ENCODE peak calls at places on chromosomes 6 and 20, in seven cellular contexts. One of them, this sample, is unnamed.

GRCh38 chr6:52994789-52995078 is 350 bp downstream of the GSTA4 start:
- DNase-seq in activated CD4-positive, alpha-beta T cell treated with anti-CD3 and anti-CD28 coated beads, Interleukin-2, amount 50 U/mL, for 1 hour: peak; percentile 14
- DNase-seq in occipital lobe: no peak
- DNase-seq in HT-29: no peak
- DNase-seq in DMS153: no peak
- DNase-seq in iPS DF 19.7: no peak
- DNase-seq in stimulated activated CD4-positive, alpha-beta T cell treated with anti-CD3 and anti-CD28 coated beads, Interleukin-1b, Interleukin-23, amount 100 ng/mL, for 1 hour: no peak
- DNase-seq in this sample: peak; percentile 48

GRCh38 chr6:10535198-10535597 is 14.0 kb downstream of the GCNT2 start:
- DNase-seq in DMS153: no peak
- DNase-seq in iPS DF 19.7: no peak
- DNase-seq in occipital lobe: no peak
- DNase-seq in stimulated activated CD4-positive, alpha-beta T cell treated with anti-CD3 and anti-CD28 coated beads, Interleukin-1b, Interleukin-23, amount 100 ng/mL, for 1 hour: no peak
- DNase-seq in HT-29: no peak
- DNase-seq in activated CD4-positive, alpha-beta T cell treated with anti-CD3 and anti-CD28 coated beads, Interleukin-2, amount 50 U/mL, for 1 hour: no peak
- DNase-seq in this sample: no peak

GRCh38 chr6:67221226-67221625 is 1413.9 kb upstream of the ADGRB3 start:
- DNase-seq in occipital lobe: no peak
- DNase-seq in activated CD4-positive, alpha-beta T cell treated with anti-CD3 and anti-CD28 coated beads, Interleukin-2, amount 50 U/mL, for 1 hour: no peak
- DNase-seq in iPS DF 19.7: no peak
- DNase-seq in stimulated activated CD4-positive, alpha-beta T cell treated with anti-CD3 and anti-CD28 coated beads, Interleukin-1b, Interleukin-23, amount 100 ng/mL, for 1 hour: no peak
- DNase-seq in DMS153: no peak
- DNase-seq in HT-29: no peak
- DNase-seq in this sample: no peak

GRCh38 chr6:139779988-139780774 is 405.7 kb upstream of the CITED2 start:
- DNase-seq in activated CD4-positive, alpha-beta T cell treated with anti-CD3 and anti-CD28 coated beads, Interleukin-2, amount 50 U/mL, for 1 hour: no peak
- DNase-seq in stimulated activated CD4-positive, alpha-beta T cell treated with anti-CD3 and anti-CD28 coated beads, Interleukin-1b, Interleukin-23, amount 100 ng/mL, for 1 hour: no peak
- DNase-seq in occipital lobe: no peak
- DNase-seq in HT-29: no peak
- DNase-seq in DMS153: no peak
- DNase-seq in iPS DF 19.7: no peak
- DNase-seq in this sample: no peak

GRCh38 chr20:20741067-20742045 is 28.9 kb upstream of the RALGAPA2 start:
- DNase-seq in activated CD4-positive, alpha-beta T cell treated with anti-CD3 and anti-CD28 coated beads, Interleukin-2, amount 50 U/mL, for 1 hour: no peak
- DNase-seq in HT-29: no peak
- DNase-seq in occipital lobe: no peak
- DNase-seq in stimulated activated CD4-positive, alpha-beta T cell treated with anti-CD3 and anti-CD28 coated beads, Interleukin-1b, Interleukin-23, amount 100 ng/mL, for 1 hour: no peak
- DNase-seq in DMS153: no peak
- DNase-seq in iPS DF 19.7: no peak
- DNase-seq in this sample: peak; percentile 63

GRCh38 chr6:107398005-107398404 is 61.4 kb downstream of the PDSS2 start:
- DNase-seq in stimulated activated CD4-positive, alpha-beta T cell treated with anti-CD3 and anti-CD28 coated beads, Interleukin-1b, Interleukin-23, amount 100 ng/mL, for 1 hour: no peak
- DNase-seq in DMS153: no peak
- DNase-seq in HT-29: no peak
- DNase-seq in occipital lobe: no peak
- DNase-seq in activated CD4-positive, alpha-beta T cell treated with anti-CD3 and anti-CD28 coated beads, Interleukin-2, amount 50 U/mL, for 1 hour: no peak
- DNase-seq in iPS DF 19.7: no peak
- DNase-seq in this sample: no peak

GRCh38 chr6:148590881-148591280 is 155.9 kb upstream of the UST start:
- DNase-seq in activated CD4-positive, alpha-beta T cell treated with anti-CD3 and anti-CD28 coated beads, Interleukin-2, amount 50 U/mL, for 1 hour: no peak
- DNase-seq in DMS153: no peak
- DNase-seq in HT-29: no peak
- DNase-seq in occipital lobe: no peak
- DNase-seq in iPS DF 19.7: no peak
- DNase-seq in stimulated activated CD4-positive, alpha-beta T cell treated with anti-CD3 and anti-CD28 coated beads, Interleukin-1b, Interleukin-23, amount 100 ng/mL, for 1 hour: no peak
- DNase-seq in this sample: no peak

GRCh38 chr6:609905-610304 is 47.0 kb downstream of the HUS1B start:
- DNase-seq in activated CD4-positive, alpha-beta T cell treated with anti-CD3 and anti-CD28 coated beads, Interleukin-2, amount 50 U/mL, for 1 hour: no peak
- DNase-seq in DMS153: no peak
- DNase-seq in HT-29: no peak
- DNase-seq in stimulated activated CD4-positive, alpha-beta T cell treated with anti-CD3 and anti-CD28 coated beads, Interleukin-1b, Interleukin-23, amount 100 ng/mL, for 1 hour: no peak
- DNase-seq in iPS DF 19.7: no peak
- DNase-seq in occipital lobe: no peak
- DNase-seq in this sample: no peak

GRCh38 chr6:130140084-130140483 is 82.7 kb downstream of the SAMD3 start:
- DNase-seq in DMS153: no peak
- DNase-seq in iPS DF 19.7: no peak
- DNase-seq in stimulated activated CD4-positive, alpha-beta T cell treated with anti-CD3 and anti-CD28 coated beads, Interleukin-1b, Interleukin-23, amount 100 ng/mL, for 1 hour: no peak
- DNase-seq in activated CD4-positive, alpha-beta T cell treated with anti-CD3 and anti-CD28 coated beads, Interleukin-2, amount 50 U/mL, for 1 hour: no peak
- DNase-seq in HT-29: no peak
- DNase-seq in occipital lobe: no peak
- DNase-seq in this sample: no peak

GRCh38 chr20:32920066-32920465 is 61.3 kb downstream of the EFCAB8 start:
- DNase-seq in HT-29: no peak
- DNase-seq in occipital lobe: no peak
- DNase-seq in stimulated activated CD4-positive, alpha-beta T cell treated with anti-CD3 and anti-CD28 coated beads, Interleukin-1b, Interleukin-23, amount 100 ng/mL, for 1 hour: no peak
- DNase-seq in activated CD4-positive, alpha-beta T cell treated with anti-CD3 and anti-CD28 coated beads, Interleukin-2, amount 50 U/mL, for 1 hour: no peak
- DNase-seq in DMS153: no peak
- DNase-seq in iPS DF 19.7: no peak
- DNase-seq in this sample: no peak

GRCh38 chr20:45157977-45158376 is 16.7 kb upstream of the PI3 start:
- DNase-seq in HT-29: peak; percentile 97
- DNase-seq in iPS DF 19.7: no peak
- DNase-seq in DMS153: no peak
- DNase-seq in activated CD4-positive, alpha-beta T cell treated with anti-CD3 and anti-CD28 coated beads, Interleukin-2, amount 50 U/mL, for 1 hour: no peak
- DNase-seq in stimulated activated CD4-positive, alpha-beta T cell treated with anti-CD3 and anti-CD28 coated beads, Interleukin-1b, Interleukin-23, amount 100 ng/mL, for 1 hour: no peak
- DNase-seq in occipital lobe: no peak
- DNase-seq in this sample: no peak

GRCh38 chr6:19597809-19598320 is 239.3 kb upstream of the ID4 start:
- DNase-seq in activated CD4-positive, alpha-beta T cell treated with anti-CD3 and anti-CD28 coated beads, Interleukin-2, amount 50 U/mL, for 1 hour: no peak
- DNase-seq in iPS DF 19.7: no peak
- DNase-seq in occipital lobe: no peak
- DNase-seq in HT-29: no peak
- DNase-seq in stimulated activated CD4-positive, alpha-beta T cell treated with anti-CD3 and anti-CD28 coated beads, Interleukin-1b, Interleukin-23, amount 100 ng/mL, for 1 hour: no peak
- DNase-seq in DMS153: no peak
- DNase-seq in this sample: no peak

GRCh38 chr6:37920667-37921066 is 101.1 kb downstream of the ZFAND3 start:
- DNase-seq in activated CD4-positive, alpha-beta T cell treated with anti-CD3 and anti-CD28 coated beads, Interleukin-2, amount 50 U/mL, for 1 hour: no peak
- DNase-seq in HT-29: no peak
- DNase-seq in iPS DF 19.7: no peak
- DNase-seq in stimulated activated CD4-positive, alpha-beta T cell treated with anti-CD3 and anti-CD28 coated beads, Interleukin-1b, Interleukin-23, amount 100 ng/mL, for 1 hour: no peak
- DNase-seq in occipital lobe: no peak
- DNase-seq in DMS153: peak; percentile 72
- DNase-seq in this sample: peak; percentile 1

GRCh38 chr20:63544958-63545516 is 2.5 kb downstream of the SRMS start:
- DNase-seq in iPS DF 19.7: no peak
- DNase-seq in stimulated activated CD4-positive, alpha-beta T cell treated with anti-CD3 and anti-CD28 coated beads, Interleukin-1b, Interleukin-23, amount 100 ng/mL, for 1 hour: no peak
- DNase-seq in DMS153: no peak
- DNase-seq in occipital lobe: no peak
- DNase-seq in HT-29: peak; percentile 91
- DNase-seq in activated CD4-positive, alpha-beta T cell treated with anti-CD3 and anti-CD28 coated beads, Interleukin-2, amount 50 U/mL, for 1 hour: no peak
- DNase-seq in this sample: no peak

GRCh38 chr6:47057830-47058540 is 15.9 kb upstream of the ADGRF1 start:
- DNase-seq in stimulated activated CD4-positive, alpha-beta T cell treated with anti-CD3 and anti-CD28 coated beads, Interleukin-1b, Interleukin-23, amount 100 ng/mL, for 1 hour: no peak
- DNase-seq in DMS153: no peak
- DNase-seq in HT-29: no peak
- DNase-seq in occipital lobe: no peak
- DNase-seq in activated CD4-positive, alpha-beta T cell treated with anti-CD3 and anti-CD28 coated beads, Interleukin-2, amount 50 U/mL, for 1 hour: no peak
- DNase-seq in iPS DF 19.7: no peak
- DNase-seq in this sample: no peak

GRCh38 chr20:3082955-3083952 is 1.3 kb downstream of the AVP start:
- DNase-seq in activated CD4-positive, alpha-beta T cell treated with anti-CD3 and anti-CD28 coated beads, Interleukin-2, amount 50 U/mL, for 1 hour: no peak
- DNase-seq in occipital lobe: no peak
- DNase-seq in HT-29: no peak
- DNase-seq in iPS DF 19.7: no peak
- DNase-seq in stimulated activated CD4-positive, alpha-beta T cell treated with anti-CD3 and anti-CD28 coated beads, Interleukin-1b, Interleukin-23, amount 100 ng/mL, for 1 hour: no peak
- DNase-seq in DMS153: no peak
- DNase-seq in this sample: no peak